ENCODE peak calls at places on chromosome 12, in five cellular contexts. F, Z, H, S and C are unnamed samples.
A peak's percentile ranks its signal among the peaks of the same experiment; 100 is the strongest.

GRCh38 chr12:1691123-1692007 is 495 bp downstream of the ADIPOR2 start:
- DNase-seq in S (no peak), Z (peak; percentile 70), H (peak; percentile 32), F (peak; percentile 59), C (no peak)

GRCh38 chr12:94157891-94158495 is 9.6 kb downstream of the PLXNC1 start:
- DNase-seq in F (peak; percentile 56), H (peak; percentile 64), Z (no peak), S (no peak), C (no peak)

GRCh38 chr12:112314981-112315380 is 67.2 kb downstream of the HECTD4 start:
- DNase-seq in H (no peak), Z (no peak), S (peak; percentile 68), F (no peak), C (no peak)

GRCh38 chr12:80936353-80936641 is 1.4 kb downstream of the LIN7A start:
- DNase-seq in Z (no peak), H (no peak), S (no peak), F (no peak), C (no peak)

GRCh38 chr12:104469066-104469465 is 12.3 kb downstream of the CHST11 start:
- DNase-seq in F (no peak), S (no peak), Z (no peak), H (no peak), C (no peak)

GRCh38 chr12:22334696-22335290 is at the start of gene ST8SIA1:
- DNase-seq in S (no peak), Z (peak; percentile 66), F (peak; percentile 22), H (peak; percentile 40), C (no peak)

GRCh38 chr12:111406474-111407370 is 999 bp downstream of the SH2B3 start:
- DNase-seq in Z (no peak), S (no peak), F (peak; percentile 51), H (peak; percentile 13), C (no peak)

GRCh38 chr12:77133566-77133965 is 68.2 kb upstream of the E2F7 start:
- DNase-seq in H (peak; percentile 59), S (peak; percentile 65), F (peak; percentile 5), Z (no peak), C (peak; percentile 39)

GRCh38 chr12:108508243-108508642 is 6.8 kb upstream of the FICD start:
- DNase-seq in S (no peak), F (no peak), H (no peak), Z (no peak), C (no peak)

GRCh38 chr12:95574799-95575452 is 23.6 kb upstream of the USP44 start:
- DNase-seq in F (no peak), S (peak; percentile 64), Z (no peak), H (no peak), C (no peak)

GRCh38 chr12:56236091-56236490 is 6.2 kb downstream of the SLC39A5 start:
- DNase-seq in H (no peak), S (no peak), F (no peak), Z (no peak), C (no peak)

GRCh38 chr12:57008113-57008687 is 1.9 kb upstream of the ZBTB39 start:
- DNase-seq in F (peak; percentile 62), S (peak; percentile 82), Z (no peak), H (peak; percentile 65), C (no peak)

DNA sequence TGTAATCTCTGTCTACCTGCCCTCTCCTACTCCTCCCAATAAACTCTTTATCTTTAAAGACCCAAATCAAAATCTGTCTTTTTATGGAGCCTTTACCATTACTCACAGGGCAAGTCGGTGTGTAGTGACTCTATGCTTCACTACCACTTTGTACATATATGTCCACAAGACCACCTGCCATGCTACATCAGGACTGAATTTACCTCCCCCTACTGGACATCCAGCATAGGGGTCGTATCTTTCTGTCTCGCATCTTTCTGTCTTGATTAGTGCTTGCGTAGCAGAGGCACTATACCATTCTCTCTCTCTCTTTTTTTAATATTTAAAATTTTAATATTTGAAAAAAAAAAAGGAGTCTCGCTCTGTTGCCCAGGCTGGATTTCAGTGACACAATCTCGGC is 587.5 kb downstream of the SOX5 start:
- DNase-seq in F (no peak), H (no peak), Z (no peak), S (no peak), C (no peak)
- TF ChIP-seq CTCF in F (no peak), H (no peak), Z (no peak), S (no peak), C (peak; percentile 22)

DNA sequence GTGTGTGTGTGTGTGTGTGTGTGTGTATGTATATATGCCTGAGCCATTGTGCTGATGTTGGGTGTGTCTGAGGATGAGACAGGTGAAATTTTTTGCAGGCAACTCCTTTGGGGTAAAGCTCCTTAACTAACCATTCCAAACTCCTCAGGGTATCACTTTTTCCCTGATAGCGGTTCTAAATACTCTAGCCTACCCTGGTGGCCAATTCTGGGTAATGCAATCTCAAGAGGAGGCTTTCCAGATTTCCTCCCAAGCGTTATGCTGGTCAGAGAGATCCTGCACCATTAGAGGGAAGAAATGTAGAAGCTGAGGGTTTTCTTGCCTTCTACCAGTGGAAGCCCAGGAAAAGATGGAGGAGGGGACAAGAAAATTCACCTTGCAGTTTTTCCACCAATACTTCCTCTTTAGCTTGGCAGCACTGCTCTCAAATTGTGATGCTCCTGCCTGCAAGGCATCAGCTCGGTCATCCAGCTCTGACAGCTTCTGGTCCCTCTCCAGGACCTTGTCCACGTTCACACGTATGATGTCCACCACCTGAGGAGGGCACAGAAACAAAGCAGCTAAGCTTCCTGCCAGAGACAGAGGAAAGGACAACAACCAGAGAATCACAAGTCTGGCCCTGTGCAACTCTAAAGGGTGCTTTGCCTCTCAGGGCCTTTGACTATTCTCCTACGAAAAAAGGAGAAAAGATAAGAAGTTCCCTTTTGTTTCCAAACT is 4.9 kb downstream of the VAMP1 start:
- DNase-seq in Z (no peak), S (peak; percentile 77), F (no peak), H (peak; percentile 49), C (no peak)
- TF ChIP-seq CTCF in Z (peak; percentile 85), S (peak; percentile 93), F (peak; percentile 86), H (peak; percentile 84), C (peak; percentile 84)

GRCh38 chr12:3882896-3883564 is 9.8 kb upstream of the PARP11 start:
- DNase-seq in H (peak; percentile 38), S (peak; percentile 19), F (peak; percentile 34), Z (no peak), C (no peak)
- TF ChIP-seq CTCF in H (peak; percentile 42), S (peak; percentile 27), F (peak; percentile 37), Z (no peak), C (no peak)

DNA sequence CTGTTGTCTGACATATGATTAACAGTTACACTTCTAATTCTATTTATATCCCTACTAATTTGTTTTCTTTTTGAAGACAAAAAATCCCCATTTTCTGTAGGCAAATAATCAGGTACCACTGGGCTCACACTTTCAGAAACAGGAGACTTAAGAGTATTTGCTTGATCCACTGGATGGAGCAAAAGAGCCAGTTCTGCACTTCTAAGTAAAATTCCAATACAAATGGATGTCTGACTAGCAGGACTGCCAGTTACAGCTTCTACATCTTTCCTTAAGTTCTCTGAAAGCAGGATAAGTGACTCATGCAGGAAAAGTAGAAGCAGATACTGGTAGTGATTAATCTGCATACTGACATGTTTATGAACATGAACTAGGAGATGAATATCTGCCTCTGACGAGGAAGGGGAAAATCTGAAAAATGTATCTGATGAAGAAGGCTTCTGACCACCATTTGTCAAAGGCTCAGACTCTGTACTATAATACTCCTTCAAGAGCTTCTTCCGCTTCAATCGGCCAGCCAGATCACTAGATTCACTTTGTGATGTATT is 73.8 kb upstream of the ANKS1B start:
- DNase-seq in Z (no peak), F (peak; percentile 18), S (peak; percentile 96), H (no peak), C (no peak)
- TF ChIP-seq CTCF in Z (no peak), F (peak; percentile 25), S (peak; percentile 58), H (no peak), C (no peak)

DNA sequence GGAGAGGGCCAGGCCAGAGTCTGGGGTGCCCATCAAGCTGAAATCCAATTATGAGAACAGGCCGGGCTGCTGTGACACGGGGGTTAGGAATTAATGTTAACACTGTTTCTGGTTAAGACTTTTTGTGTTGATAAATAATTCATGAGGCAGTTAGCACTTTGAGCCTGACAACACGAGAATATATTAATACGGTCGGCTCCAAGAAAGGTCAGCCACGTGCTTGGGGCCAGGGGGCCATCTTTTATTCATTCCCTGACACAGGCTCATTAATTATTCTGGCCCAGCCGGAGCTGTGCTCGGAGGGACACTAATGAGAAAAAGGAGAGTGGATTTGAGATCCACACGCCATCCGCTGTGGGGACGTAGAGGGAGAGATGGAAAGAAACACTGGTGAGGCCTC is 45.1 kb downstream of the FBRSL1 start:
- DNase-seq in H (no peak), Z (no peak), S (no peak), F (no peak), C (no peak)
- TF ChIP-seq CTCF in H (no peak), Z (no peak), S (no peak), F (no peak), C (no peak)

GRCh38 chr12:48455116-48455515 is 17.2 kb upstream of the ANP32D start:
- DNase-seq in S (no peak), F (no peak), Z (no peak), H (no peak), C (no peak)

GRCh38 chr12:48451372-48451771 is 21.0 kb upstream of the ANP32D start:
- DNase-seq in H (no peak), S (no peak), F (no peak), Z (no peak), C (no peak)

GRCh38 chr12:48459259-48459658 is 13.1 kb upstream of the ANP32D start:
- DNase-seq in Z (no peak), H (no peak), F (no peak), S (no peak), C (no peak)

GRCh38 chr12:48454675-48455074 is 17.7 kb upstream of the ANP32D start:
- DNase-seq in H (peak; percentile 24), F (no peak), Z (no peak), S (peak; percentile 8), C (no peak)
- TF ChIP-seq CTCF in H (peak; percentile 43), F (peak; percentile 5), Z (peak; percentile 38), S (peak; percentile 23), C (no peak)

DNA sequence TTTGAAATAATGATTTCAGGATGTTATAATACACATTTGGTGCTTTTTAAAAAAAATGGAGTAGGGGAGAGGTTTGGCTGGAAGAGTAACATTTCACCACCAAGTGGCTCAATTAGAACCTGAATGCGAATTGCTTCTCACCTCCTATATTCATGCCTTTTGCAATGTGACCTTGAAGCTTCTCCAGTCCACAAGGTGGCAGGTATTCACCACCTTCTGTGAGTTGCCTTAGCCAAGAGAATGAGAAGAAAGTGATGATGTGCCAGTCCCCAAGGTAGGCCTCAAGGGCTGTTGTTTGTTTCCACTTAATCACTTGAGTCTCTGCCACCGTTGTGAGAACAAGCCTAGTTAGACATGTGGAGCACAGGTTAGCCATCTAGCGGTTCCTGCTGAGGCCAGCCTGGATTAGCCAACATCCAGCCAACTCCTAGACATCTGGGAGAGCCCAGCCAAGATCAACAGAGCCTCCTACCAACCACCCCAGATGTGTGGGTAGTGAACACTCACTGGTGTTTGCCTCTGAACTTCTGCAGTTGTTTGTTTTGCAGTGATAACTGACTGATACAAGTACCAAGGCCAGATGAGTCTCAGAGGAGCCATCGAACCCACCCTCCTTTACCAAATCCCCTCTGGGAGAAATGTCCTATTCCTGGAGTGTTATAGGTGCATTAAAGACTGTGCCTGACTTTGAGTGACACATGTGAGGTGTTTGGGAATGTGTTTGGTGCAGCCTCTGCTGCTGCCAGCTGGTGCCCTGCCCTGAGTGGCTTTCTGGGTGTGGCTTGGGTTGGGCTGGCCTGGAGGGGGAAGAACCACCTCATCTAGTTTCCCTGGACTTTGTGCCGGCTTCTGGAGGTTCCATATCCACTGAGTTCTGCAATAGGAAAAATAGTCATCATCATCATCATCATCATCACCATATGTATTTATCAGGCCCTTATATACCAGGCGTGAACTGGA is 132.5 kb upstream of the RFLNA start:
- DNase-seq in F (no peak), Z (no peak), H (no peak), S (no peak), C (no peak)
- TF ChIP-seq CTCF in F (no peak), Z (no peak), H (no peak), S (no peak), C (no peak)